ENCODE peak calls at places on chromosomes 6 and 20, in eight cellular contexts. U is EL; J is M059J; K is dorsolateral prefrontal cortex; P is activated T-cell treated with anti-CD3 and anti-CD28 coated beads for 24 hours; O is activated CD4-positive, alpha-beta T cell treated with anti-CD3 and anti-CD28 coated beads for 4 hours; G is uterus; E is left cardiac atrium. T is an unnamed sample.
A peak's percentile ranks its signal among the peaks of the same experiment; 100 is the strongest.

GRCh38 chr6:55524441-55524840 is 54.6 kb downstream of the HMGCLL1 start:
- DNase-seq in J (no peak), K (no peak), P (no peak), U (no peak), E (no peak), O (no peak), G (no peak), T (no peak)

GRCh38 chr20:32839227-32839981 is 19.3 kb upstream of the EFCAB8 start:
- DNase-seq in K (no peak), O (no peak), U (no peak), E (no peak), P (no peak), G (no peak), J (no peak), T (no peak)

GRCh38 chr20:2871111-2871465 is 2.2 kb upstream of the PTPRA start:
- DNase-seq in G (no peak), K (no peak), U (peak; percentile 32), P (no peak), O (no peak), J (peak; percentile 19), E (no peak), T (no peak)

GRCh38 chr20:44724423-44725091 is 9.4 kb downstream of the CCN5 start:
- DNase-seq in G (no peak), P (no peak), E (no peak), O (no peak), J (no peak), K (no peak), U (no peak), T (no peak)

GRCh38 chr6:43510827-43511163 is 649 bp upstream of the LRRC73 start:
- DNase-seq in J (no peak), O (no peak), P (no peak), U (no peak), E (no peak), K (no peak), G (no peak), T (no peak)

GRCh38 chr6:68473433-68474210 is 161.5 kb upstream of the ADGRB3 start:
- DNase-seq in G (no peak), K (no peak), P (no peak), J (peak; percentile 62), U (no peak), O (no peak), E (no peak), T (no peak)

GRCh38 chr20:62326959-62327725 is 24.3 kb downstream of the ADRM1 start:
- DNase-seq in U (no peak), G (no peak), K (no peak), P (no peak), E (no peak), O (no peak), J (no peak), T (no peak)

GRCh38 chr6:33593414-33593727 is 13.3 kb upstream of the BAK1 start:
- DNase-seq in G (no peak), K (no peak), U (no peak), E (no peak), J (no peak), O (no peak), P (no peak), T (no peak)

GRCh38 chr6:36666726-36667591 is 11.6 kb upstream of the CDKN1A start:
- DNase-seq in P (no peak), J (peak; percentile 95), O (no peak), U (peak; percentile 95), E (peak; percentile 83), K (peak; percentile 79), G (peak; percentile 86), T (no peak)

GRCh38 chr6:34099878-34100277 is 46.0 kb downstream of the GRM4 start:
- DNase-seq in U (no peak), O (no peak), G (no peak), K (no peak), P (no peak), E (no peak), J (no peak), T (no peak)

GRCh38 chr6:109892451-109893435 is 85.4 kb upstream of the GPR6 start:
- DNase-seq in K (no peak), U (no peak), J (peak; percentile 18), E (no peak), P (no peak), O (no peak), G (no peak), T (no peak)

T was measured in activated naive CD8-positive, alpha-beta T cell treated with anti-CD3 and anti-CD28 coated beads, Interleukin-2, amount 10 ng/mL, durations not matched to agents 7 days and 5 days.